ENCODE peak calls at places on chromosomes 6 and 20, in four cellular contexts. One of them, this sample, is unnamed.

GRCh38 chr6:142518126-142518525 is 216.3 kb downstream of the ADGRG6 start:
- DNase-seq in A673: peak
- DNase-seq in ovary: no peak
- DNase-seq in HL-60: no peak
- DNase-seq in this sample: no peak

GRCh38 chr20:58084966-58085365 is 143.5 kb downstream of the ANKRD60 start:
- DNase-seq in A673: no peak
- DNase-seq in ovary: no peak
- DNase-seq in HL-60: no peak
- DNase-seq in this sample: no peak

GRCh38 chr6:414447-414846 is 22.9 kb downstream of the IRF4 start:
- DNase-seq in A673: no peak
- DNase-seq in ovary: no peak
- DNase-seq in HL-60: no peak
- DNase-seq in this sample: no peak

GRCh38 chr6:161631676-161632194 is 357.9 kb upstream of the AGPAT4 start:
- DNase-seq in A673: peak
- DNase-seq in ovary: no peak
- DNase-seq in HL-60: no peak
- DNase-seq in this sample: no peak

GRCh38 chr6:169000022-169000421 is 253.6 kb downstream of the THBS2 start:
- DNase-seq in A673: no peak
- DNase-seq in ovary: no peak
- DNase-seq in HL-60: no peak
- DNase-seq in this sample: no peak

GRCh38 chr6:10505529-10505928 is 15.6 kb upstream of the GCNT2 start:
- DNase-seq in A673: peak
- DNase-seq in ovary: no peak
- DNase-seq in HL-60: no peak
- DNase-seq in this sample: no peak

GRCh38 chr6:74268821-74269600 is 573.0 kb downstream of the CD109 start:
- DNase-seq in A673: no peak
- DNase-seq in ovary: no peak
- DNase-seq in HL-60: no peak
- DNase-seq in this sample: no peak

GRCh38 chr20:33309631-33310030 is 26.6 kb downstream of the BPIFB1 start:
- DNase-seq in A673: no peak
- DNase-seq in ovary: no peak
- DNase-seq in HL-60: no peak
- DNase-seq in this sample: no peak

GRCh38 chr6:32940656-32941411 is at the start of gene HLA-DMB:
- DNase-seq in A673: peak
- DNase-seq in ovary: no peak
- DNase-seq in HL-60: no peak
- DNase-seq in this sample: peak

GRCh38 chr6:105251689-105252088 is 71.9 kb upstream of the POPDC3 start:
- DNase-seq in A673: no peak
- DNase-seq in ovary: no peak
- DNase-seq in HL-60: no peak
- DNase-seq in this sample: no peak

GRCh38 chr6:114087496-114087895 is 116.5 kb upstream of the HDAC2 start:
- DNase-seq in A673: no peak
- DNase-seq in ovary: no peak
- DNase-seq in HL-60: no peak
- DNase-seq in this sample: no peak

GRCh38 chr6:134235937-134236751 is 81.8 kb downstream of the SGK1 start:
- DNase-seq in A673: peak
- DNase-seq in ovary: no peak
- DNase-seq in HL-60: peak
- DNase-seq in this sample: no peak
- H3K27ac ChIP-seq in A673: no peak
- H3K27ac ChIP-seq in ovary: no peak
- H3K27ac ChIP-seq in HL-60: no peak
- H3K27ac ChIP-seq in this sample: no peak

GRCh38 chr6:51618563-51618962 is 468.9 kb downstream of the PKHD1 start:
- DNase-seq in A673: peak
- DNase-seq in ovary: no peak
- DNase-seq in HL-60: no peak
- DNase-seq in this sample: no peak
- TF ChIP-seq CTCF in A673: peak
- TF ChIP-seq CTCF in ovary: no peak
- TF ChIP-seq CTCF in HL-60: peak
- TF ChIP-seq CTCF in this sample: no peak

GRCh38 chr6:159107451-159108260 is 61.5 kb upstream of the FNDC1 start:
- DNase-seq in A673: no peak
- DNase-seq in ovary: no peak
- DNase-seq in HL-60: no peak
- DNase-seq in this sample: no peak
- H3K27ac ChIP-seq in A673: no peak
- H3K27ac ChIP-seq in ovary: no peak
- H3K27ac ChIP-seq in HL-60: peak
- H3K27ac ChIP-seq in this sample: no peak

GRCh38 chr6:41713650-41714291 is 21.6 kb downstream of the TFEB start:
- DNase-seq in A673: no peak
- DNase-seq in ovary: no peak
- DNase-seq in HL-60: no peak
- DNase-seq in this sample: no peak

GRCh38 chr6:41714556-41715273 is 20.7 kb downstream of the TFEB start:
- DNase-seq in A673: no peak
- DNase-seq in ovary: no peak
- DNase-seq in HL-60: no peak
- DNase-seq in this sample: no peak

GRCh38 chr6:41713161-41713649 is 22.2 kb downstream of the TFEB start:
- DNase-seq in A673: no peak
- DNase-seq in ovary: no peak
- DNase-seq in HL-60: no peak
- DNase-seq in this sample: peak

GRCh38 chr6:41711323-41712038 is 23.9 kb downstream of the TFEB start:
- DNase-seq in A673: no peak
- DNase-seq in ovary: no peak
- DNase-seq in HL-60: no peak
- DNase-seq in this sample: no peak

GRCh38 chr6:41712651-41713103 is 22.7 kb downstream of the TFEB start:
- DNase-seq in A673: no peak
- DNase-seq in ovary: no peak
- DNase-seq in HL-60: peak
- DNase-seq in this sample: peak
- TF ChIP-seq CTCF in A673: no peak
- TF ChIP-seq CTCF in ovary: no peak
- TF ChIP-seq CTCF in HL-60: no peak
- TF ChIP-seq CTCF in this sample: no peak

GRCh38 chr6:155077784-155078183 is 82.7 kb downstream of the TIAM2 start:
- DNase-seq in A673: no peak
- DNase-seq in ovary: no peak
- DNase-seq in HL-60: no peak
- DNase-seq in this sample: no peak
- H3K27ac ChIP-seq in A673: no peak
- H3K27ac ChIP-seq in ovary: peak
- H3K27ac ChIP-seq in HL-60: no peak
- H3K27ac ChIP-seq in this sample: peak

GRCh38 chr6:36824262-36824661 is 15.0 kb downstream of the CPNE5 start:
- DNase-seq in A673: no peak
- DNase-seq in ovary: no peak
- DNase-seq in HL-60: no peak
- DNase-seq in this sample: no peak

GRCh38 chr6:36825452-36825851 is 13.8 kb downstream of the CPNE5 start:
- DNase-seq in A673: no peak
- DNase-seq in ovary: no peak
- DNase-seq in HL-60: no peak
- DNase-seq in this sample: no peak

GRCh38 chr6:36825996-36826395 is 13.2 kb downstream of the CPNE5 start:
- DNase-seq in A673: no peak
- DNase-seq in ovary: no peak
- DNase-seq in HL-60: no peak
- DNase-seq in this sample: no peak

GRCh38 chr6:36827261-36828079 is 11.8 kb downstream of the CPNE5 start:
- DNase-seq in A673: no peak
- DNase-seq in ovary: peak
- DNase-seq in HL-60: peak
- DNase-seq in this sample: peak

GRCh38 chr6:36826520-36827227 is 12.6 kb downstream of the CPNE5 start:
- DNase-seq in A673: no peak
- DNase-seq in ovary: no peak
- DNase-seq in HL-60: no peak
- DNase-seq in this sample: no peak
- TF ChIP-seq CTCF in A673: no peak
- TF ChIP-seq CTCF in ovary: no peak
- TF ChIP-seq CTCF in HL-60: no peak
- TF ChIP-seq CTCF in this sample: no peak